ENCODE peak calls at places on chromosomes 4 and X, in ten cellular contexts. R, K, G, P, X, V, B, W, Y and Z are unnamed samples.

GRCh38 chrX:38117485-38117884 is 103.2 kb downstream of the SRPX start:
- DNase-seq in X (no peak), P (no peak), V (peak; percentile 65), K (no peak), Y (no peak), G (no peak), B (peak; percentile 71), R (peak; percentile 9), W (peak; percentile 19), Z (no peak)

GRCh38 chr4:75512336-75513211 is 1.6 kb downstream of the RCHY1 start:
- DNase-seq in G (peak; percentile 9), V (peak; percentile 43), W (peak; percentile 48), R (no peak), X (no peak), Y (no peak), B (peak; percentile 72), P (no peak), K (no peak), Z (no peak)

GRCh38 chr4:70936200-70936787 is 34.1 kb downstream of the MOB1B start:
- DNase-seq in V (no peak), Y (no peak), X (no peak), K (no peak), P (no peak), W (no peak), B (no peak), G (no peak), R (no peak), Z (no peak)

GRCh38 chr4:74855879-74856278 is 61.6 kb upstream of the BTC start:
- DNase-seq in X (no peak), K (no peak), G (no peak), R (no peak), P (no peak), Y (no peak), V (no peak), W (peak; percentile 85), B (peak; percentile 18), Z (no peak)

GRCh38 chr4:91630764-91631163 is 673.0 kb upstream of the GRID2 start:
- DNase-seq in Y (no peak), R (no peak), K (no peak), B (no peak), V (no peak), W (no peak), X (no peak), G (no peak), P (no peak), Z (no peak)

GRCh38 chr4:148015058-148015457 is 283.2 kb downstream of the ARHGAP10 start:
- DNase-seq in W (no peak), V (peak; percentile 29), R (no peak), B (no peak), P (no peak), X (no peak), K (no peak), G (no peak), Y (no peak), Z (no peak)

GRCh38 chrX:31658360-31658759 is 586.5 kb upstream of the FTHL17 start:
- DNase-seq in Y (no peak), B (peak; percentile 43), R (peak; percentile 55), X (no peak), G (no peak), K (no peak), W (no peak), P (no peak), V (peak; percentile 52), Z (no peak)

GRCh38 chr4:25441519-25442117 is 64.6 kb downstream of the ANAPC4 start:
- DNase-seq in Y (no peak), W (peak; percentile 41), B (peak; percentile 78), P (no peak), K (peak; percentile 64), R (peak; percentile 80), V (peak; percentile 81), X (peak; percentile 57), G (peak; percentile 81), Z (no peak)

GRCh38 chrX:54494166-54494969 is 1.7 kb downstream of the FGD1 start:
- DNase-seq in K (no peak), Y (no peak), P (no peak), W (peak; percentile 11), X (no peak), V (no peak), G (no peak), B (no peak), R (no peak), Z (no peak)

GRCh38 chr4:69970071-69970470 is 4.5 kb upstream of the CSN2 start:
- DNase-seq in V (peak; percentile 6), B (no peak), K (no peak), W (peak; percentile 2), X (no peak), G (no peak), R (no peak), P (no peak), Y (no peak), Z (no peak)

GRCh38 chr4:24094726-24095125 is 204.9 kb upstream of the PPARGC1A start:
- DNase-seq in Y (no peak), X (no peak), P (no peak), G (no peak), V (no peak), R (no peak), K (no peak), W (no peak), B (no peak), Z (no peak)

DNA sequence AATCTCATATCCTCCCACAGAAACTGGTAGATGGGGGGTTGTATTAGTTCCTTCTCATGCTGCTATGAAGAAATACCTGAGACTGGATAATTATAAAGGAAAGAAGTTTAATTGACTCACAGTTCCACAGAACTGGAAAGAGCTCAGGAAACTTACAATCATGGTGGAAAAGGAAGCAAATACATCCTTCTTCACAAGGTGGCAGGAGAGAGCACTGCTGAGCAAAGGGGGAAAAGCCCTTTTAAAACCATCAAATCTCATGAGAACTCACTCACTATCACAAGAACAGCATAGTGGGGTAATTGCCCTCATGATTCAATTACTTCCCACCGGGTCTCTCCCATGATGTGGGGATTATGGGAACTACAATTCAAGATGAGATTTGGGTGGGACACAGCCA is 250.5 kb upstream of the GPRIN3 start:
- DNase-seq in W (peak; percentile 6), B (peak; percentile 23), Y (no peak), V (no peak), G (no peak), P (no peak), K (no peak), X (no peak), R (peak; percentile 28), Z (no peak)
- TF ChIP-seq CTCF in W (peak; percentile 50), B (peak; percentile 53), Y (peak; percentile 10), V (peak; percentile 44), G (no peak), P (no peak), K (peak; percentile 37), X (peak; percentile 24), R (peak; percentile 47), Z (peak; percentile 29)

GRCh38 chr4:170716868-170717267 is 627.1 kb upstream of the AADAT start:
- DNase-seq in G (no peak), R (no peak), B (peak; percentile 4), Y (no peak), P (no peak), K (no peak), W (no peak), V (peak; percentile 4), X (no peak), Z (no peak)
- TF ChIP-seq CTCF in G (no peak), R (no peak), B (no peak), Y (no peak), P (no peak), K (no peak), W (no peak), V (peak; percentile 1), X (no peak), Z (no peak)

GRCh38 chr4:42399393-42399792 is 2.1 kb downstream of the SHISA3 start:
- DNase-seq in G (no peak), B (no peak), V (no peak), X (no peak), W (no peak), P (no peak), R (no peak), K (peak; percentile 37), Y (no peak), Z (no peak)

GRCh38 chr4:42397635-42398447 is 553 bp downstream of the SHISA3 start:
- DNase-seq in G (no peak), K (peak; percentile 68), X (no peak), Y (no peak), V (peak; percentile 49), R (peak; percentile 32), W (peak; percentile 25), P (no peak), B (peak; percentile 55), Z (no peak)

GRCh38 chr4:42404001-42404400 is 6.7 kb downstream of the SHISA3 start:
- DNase-seq in W (no peak), R (no peak), G (no peak), B (no peak), X (no peak), Y (no peak), K (no peak), V (no peak), P (no peak), Z (no peak)

GRCh38 chr4:42398448-42399355 is 1.4 kb downstream of the SHISA3 start:
- DNase-seq in R (peak; percentile 25), W (no peak), G (no peak), Y (no peak), V (no peak), B (no peak), P (no peak), K (peak; percentile 68), X (no peak), Z (no peak)

DNA sequence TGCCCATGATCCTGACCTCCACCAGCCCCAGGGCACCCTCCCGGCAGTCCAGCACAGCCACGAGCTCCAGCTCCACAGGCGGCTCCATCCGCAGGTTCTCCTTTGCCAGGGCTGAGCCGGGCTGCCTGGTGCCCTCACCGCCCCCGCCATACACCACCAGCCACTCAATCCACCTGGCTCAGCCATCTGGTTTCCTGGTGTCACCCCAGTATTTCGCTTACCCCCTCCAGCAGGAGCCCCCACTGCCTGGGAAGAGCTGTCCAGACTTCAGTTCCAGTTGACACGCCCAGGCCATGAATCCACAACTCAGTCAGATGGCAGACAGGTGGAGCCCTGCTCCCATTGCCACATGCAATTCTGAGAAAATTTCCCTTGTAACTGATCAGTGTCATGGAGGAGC is 3.9 kb downstream of the SHISA3 start:
- DNase-seq in W (no peak), R (no peak), P (no peak), V (no peak), G (peak; percentile 16), K (no peak), B (no peak), Y (no peak), X (no peak), Z (no peak)
- TF ChIP-seq CTCF in W (peak; percentile 22), R (no peak), P (no peak), V (peak; percentile 14), G (no peak), K (no peak), B (peak; percentile 14), Y (no peak), X (no peak), Z (no peak)

GRCh38 chrX:115957862-115958490 is 212.6 kb upstream of the AGTR2 start:
- DNase-seq in V (no peak), X (no peak), W (no peak), Y (no peak), G (no peak), R (peak; percentile 5), P (no peak), B (no peak), K (no peak), Z (no peak)
- TF ChIP-seq CTCF in V (no peak), X (no peak), W (peak; percentile 20), Y (no peak), G (no peak), R (peak; percentile 23), P (no peak), B (no peak), K (no peak), Z (no peak)